ENCODE peak calls at places on chromosomes 7 and 10, in eight cellular contexts. F is T-helper 2 cell treated with Interferon-gamma antibody and Interleukin-4, amounts not matched to agents 5 μg/mL and 100 μg/mL, for 36 hours; K is GM06990; W is testis; N is mammary epithelial cell; O is B cell; T is posterior vena cava; G is fibroblast of gingiva. A is an unnamed sample.

GRCh38 chr10:32433542-32433941 is 12.4 kb upstream of the CCDC7 start:
- DNase-seq in N (no peak), G (no peak), T (no peak), W (no peak), O (no peak), F (no peak), K (no peak), A (no peak)

GRCh38 chr7:68955656-68956055 is 642.6 kb upstream of the AUTS2 start:
- DNase-seq in T (no peak), N (no peak), W (no peak), F (no peak), G (no peak), O (no peak), K (no peak), A (no peak)

GRCh38 chr7:114109299-114109698 is 190.5 kb upstream of the PPP1R3A start:
- DNase-seq in F (no peak), O (no peak), N (no peak), W (no peak), G (peak; percentile 68), T (no peak), K (no peak), A (no peak)

GRCh38 chr10:112227331-112227961 is 43.9 kb upstream of the GPAM start:
- DNase-seq in G (peak; percentile 94), T (no peak), W (no peak), O (no peak), K (no peak), N (peak; percentile 89), F (no peak), A (no peak)

GRCh38 chr10:87966454-87966853 is 103.0 kb downstream of the PTEN start:
- DNase-seq in W (no peak), G (no peak), O (no peak), F (no peak), K (no peak), N (no peak), T (no peak), A (no peak)

GRCh38 chr7:93115796-93116195 is 2.0 kb downstream of the SAMD9 start:
- DNase-seq in O (no peak), N (peak; percentile 89), G (peak; percentile 6), W (no peak), T (no peak), K (no peak), F (peak; percentile 12), A (peak; percentile 83)

GRCh38 chr10:128573236-128573800 is 447.1 kb upstream of the MKI67 start:
- DNase-seq in K (no peak), T (no peak), W (no peak), F (no peak), O (no peak), N (no peak), G (no peak), A (no peak)

GRCh38 chr10:122263971-122264370 is 7.1 kb upstream of the BTBD16 start:
- DNase-seq in O (no peak), F (no peak), G (peak; percentile 93), K (no peak), N (peak; percentile 59), W (no peak), T (no peak), A (peak; percentile 83)

GRCh38 chr7:121544726-121545125 is 148.6 kb upstream of the FAM3C start:
- DNase-seq in T (no peak), G (peak; percentile 78), N (peak; percentile 98), W (no peak), F (peak; percentile 46), K (peak; percentile 47), O (no peak), A (peak; percentile 95)

GRCh38 chr10:112246-112645 is 23.0 kb upstream of the ZMYND11 start:
- DNase-seq in O (no peak), G (no peak), N (peak; percentile 84), W (no peak), F (no peak), T (no peak), K (no peak), A (peak; percentile 96)

GRCh38 chr10:32459072-32459703 is 13.2 kb downstream of the CCDC7 start:
- DNase-seq in W (no peak), O (no peak), N (no peak), G (no peak), F (peak; percentile 20), T (no peak), K (no peak), A (no peak)

GRCh38 chr7:21603972-21604749 is 61.3 kb downstream of the DNAH11 start:
- DNase-seq in T (no peak), W (no peak), G (no peak), O (no peak), N (no peak), F (no peak), K (peak; percentile 9), A (no peak)

GRCh38 chr7:158638001-158638400 is 50.4 kb upstream of the PTPRN2 start:
- DNase-seq in F (no peak), T (no peak), N (no peak), G (no peak), O (no peak), K (no peak), W (no peak), A (no peak)

GRCh38 chr7:141126107-141126506 is 52.2 kb downstream of the TMEM178B start:
- DNase-seq in N (no peak), K (no peak), F (no peak), G (no peak), W (no peak), O (no peak), T (no peak), A (no peak)

GRCh38 chr10:132509506-132510173 is 27.9 kb upstream of the INPP5A start:
- DNase-seq in G (no peak), F (no peak), W (no peak), K (no peak), N (no peak), O (no peak), T (peak; percentile 81), A (no peak)

GRCh38 chr7:15891151-15891842 is 204.8 kb upstream of the MEOX2 start:
- DNase-seq in T (no peak), F (no peak), G (peak; percentile 5), N (no peak), O (no peak), K (no peak), W (no peak), A (peak; percentile 40)